ENCODE peak calls at places on chromosome X, in six cellular contexts. X is cardiac muscle cell, G is PC-3, N is heart right ventricle, A is right lobe of liver, H is right atrium auricular region. Y is an unnamed sample.

GRCh38 chrX:23134171-23134570 is 134.4 kb downstream of the DDX53 start:
- DNase-seq in A (no peak), H (no peak), G (no peak), N (no peak), X (no peak), Y (no peak)

GRCh38 chrX:38806875-38807601 is 5.8 kb downstream of the MID1IP1 start:
- DNase-seq in A (no peak), G (no peak), H (no peak), X (no peak), N (no peak), Y (no peak)

GRCh38 chrX:128020701-128021100 is 31.5 kb downstream of the ACTRT1 start:
- DNase-seq in A (no peak), H (no peak), N (no peak), G (peak; percentile 90), X (peak; percentile 0), Y (peak; percentile 82)

GRCh38 chrX:63560601-63561218 is 209.6 kb upstream of the SPIN4 start:
- DNase-seq in X (peak; percentile 78), N (peak; percentile 22), A (peak; percentile 67), H (peak; percentile 66), G (peak; percentile 69), Y (peak; percentile 6)

GRCh38 chrX:85922821-85923220 is 124.5 kb downstream of the CHM start:
- DNase-seq in G (peak; percentile 69), N (no peak), H (no peak), A (no peak), X (peak; percentile 40), Y (peak; percentile 1)

GRCh38 chrX:150486011-150486410 is 82.4 kb upstream of the MTM1 start:
- DNase-seq in X (peak; percentile 69), N (peak; percentile 37), A (peak; percentile 71), G (peak; percentile 61), H (no peak), Y (no peak)

GRCh38 chrX:46547857-46548256 is 2.6 kb upstream of the ZNF674 start:
- DNase-seq in X (peak; percentile 71), A (no peak), N (no peak), H (no peak), G (peak; percentile 68), Y (no peak)

GRCh38 chrX:119693032-119693995 is at the start of gene SEPTIN6:
- DNase-seq in A (peak; percentile 78), X (peak; percentile 79), G (peak; percentile 65), N (peak; percentile 66), H (no peak), Y (no peak)

GRCh38 chrX:32116047-32116446 is 1044.2 kb upstream of the FTHL17 start:
- DNase-seq in X (peak; percentile 2), A (no peak), H (no peak), N (no peak), G (no peak), Y (no peak)

GRCh38 chrX:46791927-46792825 is 33.3 kb upstream of the SLC9A7 start:
- DNase-seq in N (no peak), H (no peak), A (no peak), X (peak; percentile 88), G (peak; percentile 96), Y (peak; percentile 72)

GRCh38 chrX:110056419-110056818 is 53.5 kb downstream of the TMEM164 start:
- DNase-seq in A (no peak), G (no peak), H (no peak), X (no peak), N (no peak), Y (no peak)

GRCh38 chrX:103017542-103017941 is 46.4 kb downstream of the BEX1 start:
- DNase-seq in H (no peak), N (no peak), A (no peak), G (peak; percentile 4), X (no peak), Y (no peak)

GRCh38 chrX:75038925-75039324 is 113.7 kb upstream of the NEXMIF start:
- DNase-seq in X (peak; percentile 21), A (no peak), H (no peak), G (peak; percentile 46), N (no peak), Y (no peak)

GRCh38 chrX:130772313-130773140 is 130.5 kb downstream of the ENOX2 start:
- DNase-seq in N (no peak), G (peak; percentile 82), X (peak; percentile 25), H (no peak), A (no peak), Y (no peak)

GRCh38 chrX:1316527-1316926 is 20.1 kb upstream of the IL3RA start:
- DNase-seq in G (no peak), H (peak; percentile 81), N (peak; percentile 48), A (peak; percentile 69), X (no peak), Y (no peak)

GRCh38 chrX:122512561-122513072 is 671.5 kb upstream of the GRIA3 start:
- DNase-seq in N (no peak), G (peak; percentile 3), A (no peak), X (no peak), H (no peak), Y (no peak)

GRCh38 chrX:1390621-1391369 is 1.1 kb downstream of the SLC25A6 start:
- DNase-seq in A (peak; percentile 55), G (no peak), X (no peak), N (no peak), H (peak; percentile 58), Y (no peak)

GRCh38 chrX:12949927-12950656 is 24.8 kb upstream of the TMSB4X start:
- DNase-seq in N (peak; percentile 50), X (peak; percentile 90), G (no peak), H (peak; percentile 93), A (peak; percentile 77), Y (peak; percentile 83)

GRCh38 chrX:102959471-102959870 is 22.4 kb downstream of the RAB40AL start:
- DNase-seq in X (no peak), A (no peak), G (peak; percentile 88), N (no peak), H (no peak), Y (no peak)

GRCh38 chrX:130118396-130118795 is 8.1 kb upstream of the ELF4 start:
- DNase-seq in X (peak; percentile 86), A (no peak), N (no peak), G (peak; percentile 77), H (no peak), Y (no peak)

GRCh38 chrX:116436358-116436816 is at the start of gene SLC6A14:
- DNase-seq in H (no peak), N (no peak), G (peak; percentile 2), A (no peak), X (no peak), Y (no peak)

GRCh38 chrX:91434351-91435168 is at the start of gene PABPC5:
- DNase-seq in X (peak; percentile 76), A (peak; percentile 59), G (peak; percentile 63), H (peak; percentile 82), N (peak; percentile 78), Y (no peak)

GRCh38 chrX:96579252-96579651 is 105.4 kb upstream of the DIAPH2 start:
- DNase-seq in N (no peak), A (no peak), H (no peak), G (no peak), X (no peak), Y (no peak)

GRCh38 chrX:106391284-106391852 is 220.4 kb upstream of the RADX start:
- DNase-seq in N (no peak), A (no peak), X (peak; percentile 41), H (no peak), G (no peak), Y (no peak)

GRCh38 chrX:111555559-111555958 is 44.1 kb downstream of the SERTM2 start:
- DNase-seq in X (no peak), G (no peak), N (no peak), H (no peak), A (no peak), Y (no peak)

GRCh38 chrX:130878350-130879341 is 24.4 kb downstream of the ENOX2 start:
- DNase-seq in G (peak; percentile 96), N (no peak), H (no peak), A (peak; percentile 54), X (peak; percentile 93), Y (peak; percentile 58)

GRCh38 chrX:1164322-1165288 is 47.8 kb downstream of the CRLF2 start:
- DNase-seq in N (no peak), A (no peak), X (peak; percentile 10), H (no peak), G (no peak), Y (no peak)

GRCh38 chrX:140229187-140229586 is 263.9 kb upstream of the CXorf66 start:
- DNase-seq in H (no peak), X (no peak), N (no peak), A (no peak), G (no peak), Y (no peak)
- H3K27ac ChIP-seq in H (no peak overlapping the region), X (no peak overlapping the region), N (no peak overlapping the region), A (no peak overlapping the region), G (no peak overlapping the region), Y (no peak overlapping the region)

DNA sequence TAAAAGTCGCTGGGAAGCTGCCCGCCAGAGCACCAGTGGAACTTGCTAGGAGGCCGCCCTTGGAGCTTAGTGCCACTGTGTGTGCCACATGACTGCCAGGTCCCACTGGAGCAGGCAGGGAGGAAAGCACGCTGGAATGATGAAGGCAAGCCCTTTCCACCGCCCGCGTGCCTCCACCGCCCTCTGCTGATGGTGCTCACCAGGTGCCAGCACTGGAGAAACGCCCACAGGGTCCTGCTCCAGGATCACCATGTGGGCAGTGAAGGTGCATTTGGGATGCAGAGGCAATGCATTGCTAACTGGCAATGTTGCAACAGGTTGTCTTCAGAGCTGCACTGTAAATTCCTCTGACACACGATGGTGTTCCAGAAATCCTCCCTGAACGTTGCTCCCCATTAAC is 76.3 kb downstream of the SHROOM2 start:
- DNase-seq in A (no peak), N (no peak), X (no peak), G (no peak), H (no peak), Y (no peak)
- H3K27ac ChIP-seq in A (no peak overlapping the region), N (no peak overlapping the region), X (peak overlapping the region; percentile 88), G (no peak overlapping the region), H (no peak overlapping the region), Y (no peak overlapping the region)

DNA sequence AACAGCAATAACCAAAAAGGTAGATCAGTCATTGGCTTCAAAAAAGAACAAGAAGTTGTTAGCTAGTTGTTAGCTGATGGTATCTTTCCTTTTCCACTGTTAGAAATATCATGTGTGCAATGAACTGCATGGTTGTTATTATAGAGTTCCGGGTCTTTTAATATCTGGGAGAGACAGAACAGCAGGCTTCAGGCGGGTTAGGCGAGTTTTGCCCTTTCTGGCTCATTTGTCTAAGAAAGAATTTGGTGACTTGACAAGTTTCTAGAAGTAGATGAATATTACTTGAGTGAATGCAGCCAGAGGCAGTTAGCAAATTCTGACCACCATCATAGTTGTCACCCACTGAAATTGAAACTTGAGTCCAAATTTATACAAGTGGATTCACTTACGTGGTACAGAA is 88.9 kb upstream of the MID1 start:
- DNase-seq in X (no peak), N (no peak), H (no peak), A (no peak), G (peak; percentile 4), Y (no peak)
- H3K27ac ChIP-seq in X (no peak overlapping the region), N (no peak overlapping the region), H (no peak overlapping the region), A (no peak overlapping the region), G (no peak overlapping the region), Y (no peak overlapping the region)

GRCh38 chrX:134631404-134632346 is 26.6 kb downstream of the PLAC1 start:
- DNase-seq in G (no peak), A (no peak), H (no peak), X (peak; percentile 86), N (no peak), Y (no peak)

GRCh38 chrX:134636859-134637258 is 21.4 kb downstream of the PLAC1 start:
- DNase-seq in G (no peak), N (no peak), A (no peak), H (no peak), X (no peak), Y (no peak)

GRCh38 chrX:134633832-134634231 is 24.4 kb downstream of the PLAC1 start:
- DNase-seq in A (no peak), H (no peak), N (no peak), G (no peak), X (no peak), Y (no peak)

GRCh38 chrX:134632386-134632785 is 25.9 kb downstream of the PLAC1 start:
- DNase-seq in A (no peak), X (no peak), N (no peak), G (no peak), H (no peak), Y (no peak)

GRCh38 chrX:134634691-134635090 is 23.6 kb downstream of the PLAC1 start:
- DNase-seq in X (peak; percentile 68), N (no peak), H (no peak), A (no peak), G (no peak), Y (no peak)
- H3K27ac ChIP-seq in X (no peak overlapping the region), N (no peak overlapping the region), H (no peak overlapping the region), A (no peak overlapping the region), G (no peak overlapping the region), Y (no peak overlapping the region)